ENCODE peak calls at places on chromosome 7, in seven cellular contexts. J is A549, Q is H9, A is neural progenitor cell, Y is left ventricle myocardium inferior, T is dorsolateral prefrontal cortex, U is PC-3. C is an unnamed sample.

GRCh38 chr7:37285701-37286475 is 162.8 kb downstream of the ELMO1 start:
- DNase-seq in U (no peak), Q (no peak), J (no peak), Y (no peak), A (no peak), T (no peak), C (no peak)

GRCh38 chr7:151485006-151485732 is 34.5 kb downstream of the RHEB start:
- DNase-seq in T (no peak), J (no peak), A (no peak), Y (no peak), U (peak; percentile 68), Q (no peak), C (no peak)

GRCh38 chr7:137235434-137235833 is 108.1 kb downstream of the PTN start:
- DNase-seq in T (no peak), A (no peak), J (no peak), Q (no peak), U (no peak), Y (no peak), C (no peak)

GRCh38 chr7:156604311-156604710 is 36.3 kb upstream of the RNF32 start:
- DNase-seq in J (no peak), A (no peak), T (no peak), Q (peak; percentile 56), U (no peak), Y (no peak), C (no peak)

GRCh38 chr7:102192790-102193189 is 93.9 kb upstream of the SH2B2 start:
- DNase-seq in T (no peak), A (no peak), Y (no peak), U (no peak), Q (no peak), J (no peak), C (no peak)

GRCh38 chr7:41700044-41700471 is 2.8 kb downstream of the INHBA start:
- DNase-seq in A (peak; percentile 13), T (no peak), U (no peak), Y (no peak), Q (no peak), J (no peak), C (no peak)

GRCh38 chr7:114418117-114418516 is 3.5 kb downstream of the FOXP2 start:
- DNase-seq in Y (no peak), T (no peak), U (no peak), A (no peak), J (no peak), Q (no peak), C (no peak)

GRCh38 chr7:37311282-37311868 is 137.3 kb downstream of the ELMO1 start:
- DNase-seq in U (no peak), T (no peak), A (no peak), Q (no peak), J (no peak), Y (no peak), C (no peak)

GRCh38 chr7:114740095-114740494 is 181.8 kb upstream of the MDFIC start:
- DNase-seq in T (no peak), Y (no peak), Q (no peak), A (no peak), U (no peak), J (no peak), C (no peak)

GRCh38 chr7:1368682-1369571 is 90.3 kb downstream of the MICALL2 start:
- DNase-seq in Y (no peak), Q (peak; percentile 95), T (no peak), J (peak; percentile 83), A (peak; percentile 96), U (peak; percentile 43), C (peak; percentile 83)

GRCh38 chr7:151705744-151706567 is 171.0 kb downstream of the PRKAG2 start:
- DNase-seq in A (peak; percentile 74), U (peak; percentile 56), Y (peak; percentile 15), J (peak; percentile 81), Q (peak; percentile 72), T (no peak), C (peak; percentile 52)

GRCh38 chr7:51789494-51789893 is 472.9 kb upstream of the COBL start:
- DNase-seq in Q (no peak), Y (no peak), J (no peak), U (no peak), T (no peak), A (peak; percentile 39), C (no peak)

GRCh38 chr7:36190447-36191291 is 37.6 kb downstream of the EEPD1 start:
- DNase-seq in U (no peak), A (no peak), Y (peak; percentile 32), J (no peak), T (no peak), Q (no peak), C (no peak)

GRCh38 chr7:157432957-157433576 is 96.3 kb downstream of the DNAJB6 start:
- DNase-seq in J (peak; percentile 54), T (peak; percentile 26), A (peak; percentile 62), Y (no peak), U (peak; percentile 66), Q (peak; percentile 52), C (peak; percentile 38)

GRCh38 chr7:139776486-139777303 is 1.1 kb downstream of the HIPK2 start:
- DNase-seq in U (peak; percentile 16), A (peak; percentile 42), T (no peak), Y (no peak), J (peak; percentile 52), Q (no peak), C (no peak)

GRCh38 chr7:100171087-100171681 is 2.8 kb upstream of the GAL3ST4 start:
- DNase-seq in T (no peak), U (no peak), J (no peak), Y (no peak), Q (peak; percentile 80), A (peak; percentile 84), C (peak; percentile 31)

GRCh38 chr7:4765776-4766490 is 9.5 kb upstream of the AP5Z1 start:
- DNase-seq in Y (no peak), U (no peak), J (no peak), Q (peak; percentile 50), T (no peak), A (peak; percentile 32), C (no peak)

GRCh38 chr7:106614751-106615150 is 46.2 kb downstream of the CCDC71L start:
- DNase-seq in U (no peak), J (no peak), Q (no peak), A (no peak), T (no peak), Y (no peak), C (no peak)

GRCh38 chr7:106613861-106614560 is 46.9 kb downstream of the CCDC71L start:
- DNase-seq in U (no peak), Q (no peak), A (no peak), J (no peak), Y (no peak), T (no peak), C (no peak)

GRCh38 chr7:106616692-106617052 is 44.3 kb downstream of the CCDC71L start:
- DNase-seq in Y (no peak), J (no peak), T (no peak), U (no peak), A (no peak), Q (no peak), C (no peak)

GRCh38 chr7:106617860-106618259 is 43.1 kb downstream of the CCDC71L start:
- DNase-seq in U (no peak), T (no peak), Y (no peak), J (no peak), A (no peak), Q (no peak), C (no peak)

DNA sequence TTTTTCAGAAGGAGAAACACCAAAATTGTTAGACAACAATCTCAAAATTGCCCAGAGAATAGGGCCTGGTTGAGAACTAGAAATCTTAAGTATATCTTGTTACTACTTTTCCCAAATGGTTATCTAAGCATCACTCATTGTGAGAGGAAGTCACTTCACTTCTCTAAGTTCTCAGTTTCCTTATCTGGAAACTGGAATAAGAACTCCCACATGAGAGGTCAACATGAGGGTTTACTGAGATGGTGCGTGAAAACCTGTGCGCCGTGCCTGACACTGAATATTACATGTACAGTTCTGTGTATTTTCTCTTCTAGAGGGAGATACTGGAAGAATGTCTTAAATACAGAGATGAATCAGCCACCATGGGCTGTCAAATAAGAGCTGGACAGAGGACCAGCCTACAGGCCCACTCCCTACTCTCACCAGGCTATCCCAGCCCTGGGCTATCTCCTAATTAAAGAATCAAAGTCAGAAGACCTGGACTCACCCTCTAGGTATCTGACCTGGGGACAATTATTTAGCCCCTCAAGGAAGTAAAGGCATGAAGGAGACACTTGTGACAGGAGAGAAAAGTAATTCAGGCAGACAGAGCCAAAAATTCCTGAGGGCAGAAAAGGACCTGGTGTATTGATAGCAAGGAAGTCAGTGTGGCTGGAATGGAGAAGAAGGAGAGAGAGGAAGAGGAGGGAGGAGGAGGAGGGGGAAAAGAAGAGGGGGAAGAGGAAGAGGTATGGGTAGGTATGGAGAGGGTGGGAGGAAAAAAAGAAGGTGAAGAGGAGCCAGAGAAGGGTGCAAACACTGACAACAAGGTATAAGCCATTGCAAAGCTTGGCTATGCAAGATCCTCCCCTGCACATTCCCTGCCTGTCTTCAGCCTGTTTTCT is 44.9 kb downstream of the CCDC71L start:
- DNase-seq in A (no peak), U (no peak), T (no peak), Q (no peak), Y (no peak), J (no peak), C (no peak)
- TF ChIP-seq CTCF in A (no peak), U (no peak), T (no peak), Q (no peak), Y (no peak), J (no peak), C (no peak)

GRCh38 chr7:120554960-120555571 is 282.1 kb downstream of the KCND2 start:
- DNase-seq in Y (no peak), J (peak; percentile 7), T (no peak), Q (peak; percentile 39), U (peak; percentile 71), A (peak; percentile 76), C (peak; percentile 61)
- TF ChIP-seq CTCF in Y (peak; percentile 60), J (peak; percentile 64), T (peak; percentile 74), Q (peak; percentile 90), U (peak; percentile 87), A (peak; percentile 88), C (peak; percentile 69)

DNA sequence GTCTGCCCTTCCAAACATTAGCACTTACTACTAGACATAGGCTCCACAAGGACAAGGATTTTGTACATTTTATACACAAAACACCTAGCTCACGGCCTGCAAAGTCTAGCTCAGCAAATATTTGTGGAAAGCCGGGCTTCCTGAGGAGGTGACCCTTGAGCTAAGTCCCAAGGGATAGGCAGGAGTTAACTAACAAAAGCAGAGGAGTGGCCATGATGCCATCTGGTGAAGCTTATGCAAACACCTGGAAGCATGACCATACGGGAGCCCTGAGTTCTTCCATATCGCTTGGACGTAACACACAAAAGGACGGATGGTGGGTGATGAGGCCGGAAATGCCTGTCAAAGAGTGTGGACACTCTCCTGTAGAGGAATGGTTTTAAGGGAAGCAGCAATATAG is 25.9 kb upstream of the YAE1 start:
- DNase-seq in Y (no peak), Q (no peak), T (no peak), U (no peak), A (no peak), J (no peak), C (no peak)
- TF ChIP-seq CTCF in Y (no peak), Q (no peak), T (no peak), U (no peak), A (no peak), J (no peak), C (no peak)

GRCh38 chr7:97835296-97836138 is 36.7 kb downstream of the ASNS start:
- DNase-seq in J (peak; percentile 21), Y (peak; percentile 26), T (peak; percentile 40), U (peak; percentile 79), Q (peak; percentile 50), A (peak; percentile 87), C (peak; percentile 76)
- TF ChIP-seq CTCF in J (peak; percentile 86), Y (peak; percentile 72), T (peak; percentile 79), U (peak; percentile 84), Q (peak; percentile 81), A (peak; percentile 84), C (peak; percentile 67)

DNA sequence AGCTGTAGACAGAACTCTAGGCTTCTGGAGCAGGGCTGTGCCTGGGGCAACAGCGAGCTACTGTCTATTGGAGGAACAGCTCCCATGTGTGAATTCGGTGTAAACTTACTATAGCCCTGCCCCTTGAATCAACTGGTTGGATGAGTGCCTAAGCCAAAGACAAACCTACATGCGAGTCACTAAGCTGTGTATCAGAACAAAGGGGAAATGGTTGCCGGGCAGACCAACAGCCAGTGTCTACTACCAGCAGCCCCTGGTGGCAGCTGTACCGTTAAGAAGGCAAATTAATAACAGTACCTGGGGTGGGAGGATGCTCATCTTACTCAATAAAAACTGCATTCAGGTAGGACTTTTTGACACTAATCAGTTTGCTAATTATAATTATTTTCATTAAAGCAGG is 343.7 kb downstream of the ACTR3B start:
- DNase-seq in T (no peak), Q (no peak), J (no peak), U (no peak), A (no peak), Y (no peak), C (no peak)
- TF ChIP-seq CTCF in T (no peak), Q (peak; percentile 28), J (no peak), U (no peak), A (no peak), Y (no peak), C (no peak)